ENCODE peak calls at places on chromosomes 2 and 18, in four cellular contexts. H, I, X and V are unnamed samples.

GRCh38 chr2:99624682-99625081 is 134.9 kb upstream of the REV1 start:
- DNase-seq in H (no peak), I (no peak), X (no peak), V (no peak)

GRCh38 chr2:99637157-99637697 is 147.4 kb upstream of the REV1 start:
- DNase-seq in H (no peak), I (no peak), X (no peak), V (no peak)

GRCh38 chr2:177397501-177398289 is 5.1 kb downstream of the AGPS start:
- DNase-seq in H (no peak), I (no peak), X (no peak), V (peak; percentile 97)

GRCh38 chr2:181063696-181064095 is 83.3 kb downstream of the UBE2E3 start:
- DNase-seq in H (no peak), I (no peak), X (no peak), V (no peak)

GRCh38 chr18:3015851-3016250 is 2.9 kb upstream of the LPIN2 start:
- DNase-seq in H (no peak), I (no peak), X (no peak), V (no peak)

GRCh38 chr18:11859903-11860407 is 8.7 kb downstream of the CHMP1B start:
- DNase-seq in H (no peak), I (no peak), X (peak; percentile 46), V (peak; percentile 83)

GRCh38 chr18:47718646-47719045 is 211.8 kb downstream of the SMAD2 start:
- DNase-seq in H (no peak), I (no peak), X (no peak), V (no peak)

GRCh38 chr2:150371066-150371812 is 116.2 kb downstream of the RND3 start:
- DNase-seq in H (no peak), I (no peak), X (no peak), V (no peak)

GRCh38 chr2:211089127-211089526 is 532.7 kb downstream of the CPS1 start:
- DNase-seq in H (no peak), I (no peak), X (no peak), V (no peak)

GRCh38 chr2:205494856-205495255 is 187.4 kb upstream of the NRP2 start:
- DNase-seq in H (no peak), I (no peak), X (no peak), V (no peak)
- TF ChIP-seq TCF7 in H (no peak), I (no peak), X (no peak), V (no peak)

GRCh38 chr2:10635430-10635829 is 54.3 kb downstream of the NOL10 start:
- DNase-seq in H (no peak), I (no peak), X (peak; percentile 70), V (no peak)
- TF ChIP-seq TCF7 in H (no peak), I (no peak), X (no peak), V (no peak)

GRCh38 chr18:32754508-32755263 is 18.1 kb downstream of the KLHL14 start:
- DNase-seq in H (no peak), I (no peak), X (no peak), V (no peak)

GRCh38 chr18:32749809-32750208 is 23.0 kb downstream of the KLHL14 start:
- DNase-seq in H (no peak), I (no peak), X (no peak), V (no peak)

GRCh38 chr18:32753656-32754221 is 19.1 kb downstream of the KLHL14 start:
- DNase-seq in H (no peak), I (no peak), X (no peak), V (no peak)

GRCh38 chr18:32750328-32750727 is 22.5 kb downstream of the KLHL14 start:
- DNase-seq in H (no peak), I (no peak), X (no peak), V (no peak)
- TF ChIP-seq TCF7 in H (no peak), I (no peak), X (no peak), V (no peak)

GRCh38 chr18:68703326-68703725 is 11.6 kb downstream of the TMX3 start:
- DNase-seq in H (no peak), I (no peak), X (no peak), V (no peak)

GRCh38 chr18:68696937-68697336 is 18.0 kb downstream of the TMX3 start:
- DNase-seq in H (no peak), I (no peak), X (no peak), V (no peak)

GRCh38 chr18:68701353-68701752 is 13.6 kb downstream of the TMX3 start:
- DNase-seq in H (no peak), I (no peak), X (no peak), V (no peak)

GRCh38 chr18:68694316-68694715 is 20.6 kb downstream of the TMX3 start:
- DNase-seq in H (no peak), I (no peak), X (no peak), V (no peak)

DNA sequence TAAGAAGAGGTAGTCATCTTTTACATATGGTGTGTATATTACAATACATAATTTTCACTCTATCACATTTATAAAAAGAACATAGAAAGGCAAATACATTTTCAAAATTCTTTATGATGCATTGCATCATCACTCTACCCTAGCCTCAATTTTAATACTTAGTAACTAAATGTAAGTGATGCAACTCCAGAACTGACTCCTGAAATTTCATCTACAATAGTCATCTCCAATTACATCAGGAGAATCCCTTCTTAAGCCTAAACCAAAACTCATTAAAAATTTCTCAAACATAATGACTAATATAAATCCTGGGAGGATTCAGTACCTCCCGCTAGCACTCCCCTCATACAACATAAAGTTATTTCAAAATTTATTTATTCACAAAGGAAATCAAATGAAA is 15.9 kb downstream of the TMX3 start:
- DNase-seq in H (no peak), I (no peak), X (no peak), V (no peak)
- TF ChIP-seq TCF7 in H (no peak), I (no peak), X (no peak), V (no peak)

GRCh38 chr2:20291106-20291564 is 59.5 kb downstream of the PUM2 start:
- DNase-seq in H (no peak), I (peak; percentile 62), X (peak; percentile 76), V (peak; percentile 89)

GRCh38 chr2:20292984-20293383 is 57.7 kb downstream of the PUM2 start:
- DNase-seq in H (no peak), I (no peak), X (no peak), V (no peak)

GRCh38 chr2:20294231-20294630 is 56.4 kb downstream of the PUM2 start:
- DNase-seq in H (no peak), I (no peak), X (no peak), V (no peak)

GRCh38 chr2:20291846-20292408 is 58.7 kb downstream of the PUM2 start:
- DNase-seq in H (no peak), I (no peak), X (no peak), V (no peak)

GRCh38 chr2:20288941-20289340 is 61.7 kb downstream of the PUM2 start:
- DNase-seq in H (no peak), I (no peak), X (peak; percentile 14), V (no peak)
- TF ChIP-seq TCF7 in H (no peak), I (no peak), X (no peak), V (no peak)

DNA sequence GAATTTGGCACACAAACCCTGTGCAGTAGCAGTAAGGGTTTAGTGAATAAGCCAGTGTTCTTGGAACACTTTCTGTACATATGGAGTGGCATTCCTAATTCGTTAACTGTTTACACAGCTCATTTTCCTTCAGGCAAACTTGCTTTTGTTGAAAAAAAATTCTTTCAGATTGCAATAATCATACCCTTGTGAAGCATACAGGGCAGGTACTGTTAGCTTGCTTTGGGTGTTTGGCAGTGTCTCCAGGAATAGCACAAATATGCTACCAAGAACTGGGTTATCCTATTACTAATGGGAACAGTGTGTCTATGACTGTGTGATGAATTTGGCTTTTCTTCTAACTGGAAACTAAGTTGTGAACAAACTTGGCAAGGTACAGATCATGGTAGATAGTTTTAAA is 33.4 kb downstream of the UGP2 start:
- DNase-seq in H (no peak), I (no peak), X (no peak), V (no peak)
- TF ChIP-seq TCF7 in H (no peak), I (no peak), X (no peak), V (no peak)